ENCODE peak calls at places on chromosomes 5 and 9, in seven cellular contexts. One of them, this sample, is unnamed.
A peak's percentile ranks its signal among the peaks of the same experiment; 100 is the strongest.

GRCh38 chr9:34650816-34651215 is 1.2 kb upstream of the IL11RA start:
- DNase-seq in heart left ventricle: no peak
- DNase-seq in HepG2: no peak
- DNase-seq in effector memory CD4-positive, alpha-beta T cell: no peak
- DNase-seq in hepatocyte: no peak
- DNase-seq in HCT116: no peak
- DNase-seq in tibial nerve: no peak
- DNase-seq in this sample: no peak

GRCh38 chr9:69996947-69997346 is 46.7 kb upstream of the MAMDC2 start:
- DNase-seq in HepG2: no peak
- DNase-seq in HCT116: no peak
- DNase-seq in hepatocyte: peak; percentile 41
- DNase-seq in tibial nerve: peak; percentile 40
- DNase-seq in effector memory CD4-positive, alpha-beta T cell: no peak
- DNase-seq in heart left ventricle: no peak
- DNase-seq in this sample: no peak

GRCh38 chr9:37911271-37911681 is 7.3 kb upstream of the SLC25A51 start:
- DNase-seq in HCT116: no peak
- DNase-seq in HepG2: no peak
- DNase-seq in hepatocyte: no peak
- DNase-seq in heart left ventricle: no peak
- DNase-seq in effector memory CD4-positive, alpha-beta T cell: no peak
- DNase-seq in tibial nerve: no peak
- DNase-seq in this sample: no peak

GRCh38 chr5:86880785-86881492 is 263.2 kb downstream of the COX7C start:
- DNase-seq in effector memory CD4-positive, alpha-beta T cell: no peak
- DNase-seq in HepG2: peak; percentile 84
- DNase-seq in HCT116: peak; percentile 81
- DNase-seq in hepatocyte: peak; percentile 74
- DNase-seq in heart left ventricle: no peak
- DNase-seq in tibial nerve: peak; percentile 15
- DNase-seq in this sample: peak; percentile 50

GRCh38 chr5:143749581-143750204 is 62.3 kb upstream of the HMHB1 start:
- DNase-seq in effector memory CD4-positive, alpha-beta T cell: no peak
- DNase-seq in HepG2: peak; percentile 25
- DNase-seq in HCT116: no peak
- DNase-seq in tibial nerve: no peak
- DNase-seq in hepatocyte: peak; percentile 17
- DNase-seq in heart left ventricle: no peak
- DNase-seq in this sample: no peak

GRCh38 chr9:104144336-104144735 is 50.2 kb downstream of the SMC2 start:
- DNase-seq in hepatocyte: no peak
- DNase-seq in tibial nerve: no peak
- DNase-seq in effector memory CD4-positive, alpha-beta T cell: no peak
- DNase-seq in HCT116: no peak
- DNase-seq in heart left ventricle: no peak
- DNase-seq in HepG2: no peak
- DNase-seq in this sample: no peak

GRCh38 chr5:176870110-176870591 is 29.0 kb downstream of the HK3 start:
- DNase-seq in HepG2: peak; percentile 51
- DNase-seq in HCT116: peak; percentile 57
- DNase-seq in hepatocyte: peak; percentile 57
- DNase-seq in tibial nerve: no peak
- DNase-seq in heart left ventricle: no peak
- DNase-seq in effector memory CD4-positive, alpha-beta T cell: no peak
- DNase-seq in this sample: no peak

GRCh38 chr5:37249820-37250175 is 622 bp upstream of the CPLANE1 start:
- DNase-seq in tibial nerve: no peak
- DNase-seq in hepatocyte: no peak
- DNase-seq in HCT116: no peak
- DNase-seq in effector memory CD4-positive, alpha-beta T cell: no peak
- DNase-seq in heart left ventricle: no peak
- DNase-seq in HepG2: no peak
- DNase-seq in this sample: no peak

GRCh38 chr5:171980729-171981128 is 25.7 kb downstream of the FBXW11 start:
- DNase-seq in effector memory CD4-positive, alpha-beta T cell: no peak
- DNase-seq in hepatocyte: no peak
- DNase-seq in heart left ventricle: no peak
- DNase-seq in HCT116: no peak
- DNase-seq in tibial nerve: no peak
- DNase-seq in HepG2: no peak
- DNase-seq in this sample: no peak

GRCh38 chr9:16974436-16974835 is 104.0 kb upstream of the BNC2 start:
- DNase-seq in effector memory CD4-positive, alpha-beta T cell: no peak
- DNase-seq in heart left ventricle: no peak
- DNase-seq in HepG2: no peak
- DNase-seq in HCT116: no peak
- DNase-seq in hepatocyte: no peak
- DNase-seq in tibial nerve: no peak
- DNase-seq in this sample: no peak

GRCh38 chr5:42889311-42889933 is 77.7 kb upstream of the SELENOP start:
- DNase-seq in HCT116: peak; percentile 66
- DNase-seq in hepatocyte: peak; percentile 91
- DNase-seq in HepG2: peak; percentile 82
- DNase-seq in heart left ventricle: no peak
- DNase-seq in tibial nerve: peak; percentile 93
- DNase-seq in effector memory CD4-positive, alpha-beta T cell: peak; percentile 16
- DNase-seq in this sample: peak; percentile 48

GRCh38 chr9:98019098-98019497 is 36.0 kb downstream of the ANP32B start:
- DNase-seq in effector memory CD4-positive, alpha-beta T cell: no peak
- DNase-seq in HCT116: no peak
- DNase-seq in tibial nerve: no peak
- DNase-seq in hepatocyte: no peak
- DNase-seq in HepG2: no peak
- DNase-seq in heart left ventricle: no peak
- DNase-seq in this sample: no peak

GRCh38 chr5:52449506-52449905 is 338.2 kb upstream of the ITGA1 start:
- DNase-seq in effector memory CD4-positive, alpha-beta T cell: no peak
- DNase-seq in HCT116: no peak
- DNase-seq in hepatocyte: no peak
- DNase-seq in HepG2: no peak
- DNase-seq in heart left ventricle: no peak
- DNase-seq in tibial nerve: no peak
- DNase-seq in this sample: no peak

GRCh38 chr5:96176022-96176421 is 214.4 kb upstream of the ELL2 start:
- DNase-seq in HCT116: no peak
- DNase-seq in tibial nerve: no peak
- DNase-seq in heart left ventricle: no peak
- DNase-seq in effector memory CD4-positive, alpha-beta T cell: no peak
- DNase-seq in HepG2: no peak
- DNase-seq in hepatocyte: no peak
- DNase-seq in this sample: no peak

GRCh38 chr5:555058-555623 is 30.9 kb upstream of the SLC9A3 start:
- DNase-seq in HepG2: no peak
- DNase-seq in HCT116: no peak
- DNase-seq in effector memory CD4-positive, alpha-beta T cell: no peak
- DNase-seq in hepatocyte: no peak
- DNase-seq in tibial nerve: no peak
- DNase-seq in heart left ventricle: peak; percentile 46
- DNase-seq in this sample: no peak

GRCh38 chr9:17807670-17808282 is 228.9 kb downstream of the SH3GL2 start:
- DNase-seq in tibial nerve: no peak
- DNase-seq in HepG2: peak; percentile 23
- DNase-seq in effector memory CD4-positive, alpha-beta T cell: no peak
- DNase-seq in HCT116: no peak
- DNase-seq in hepatocyte: peak; percentile 50
- DNase-seq in heart left ventricle: no peak
- DNase-seq in this sample: no peak

GRCh38 chr5:107887587-107887986 is 216.8 kb upstream of the EFNA5 start:
- DNase-seq in HCT116: no peak
- DNase-seq in effector memory CD4-positive, alpha-beta T cell: no peak
- DNase-seq in heart left ventricle: no peak
- DNase-seq in tibial nerve: no peak
- DNase-seq in hepatocyte: no peak
- DNase-seq in HepG2: no peak
- DNase-seq in this sample: no peak

GRCh38 chr5:56819027-56819881 is 3.9 kb downstream of the MAP3K1 start:
- DNase-seq in HCT116: no peak
- DNase-seq in effector memory CD4-positive, alpha-beta T cell: no peak
- DNase-seq in tibial nerve: no peak
- DNase-seq in HepG2: no peak
- DNase-seq in hepatocyte: no peak
- DNase-seq in heart left ventricle: no peak
- DNase-seq in this sample: no peak

GRCh38 chr5:72138943-72139467 is 31.7 kb downstream of the MAP1B start:
- DNase-seq in HCT116: no peak
- DNase-seq in tibial nerve: no peak
- DNase-seq in hepatocyte: no peak
- DNase-seq in effector memory CD4-positive, alpha-beta T cell: no peak
- DNase-seq in heart left ventricle: no peak
- DNase-seq in HepG2: no peak
- DNase-seq in this sample: no peak

GRCh38 chr5:95664204-95664786 is 17.7 kb downstream of the RFESD start:
- DNase-seq in HCT116: peak; percentile 29
- DNase-seq in HepG2: peak; percentile 25
- DNase-seq in tibial nerve: peak; percentile 79
- DNase-seq in heart left ventricle: no peak
- DNase-seq in effector memory CD4-positive, alpha-beta T cell: no peak
- DNase-seq in hepatocyte: peak; percentile 49
- DNase-seq in this sample: peak; percentile 30

GRCh38 chr5:137843676-137844284 is 23.9 kb upstream of the MYOT start:
- DNase-seq in tibial nerve: no peak
- DNase-seq in effector memory CD4-positive, alpha-beta T cell: no peak
- DNase-seq in hepatocyte: no peak
- DNase-seq in HCT116: no peak
- DNase-seq in HepG2: no peak
- DNase-seq in heart left ventricle: no peak
- DNase-seq in this sample: no peak

GRCh38 chr9:114696814-114697544 is 15.0 kb upstream of the TEX48 start:
- DNase-seq in HepG2: no peak
- DNase-seq in heart left ventricle: no peak
- DNase-seq in HCT116: no peak
- DNase-seq in tibial nerve: no peak
- DNase-seq in hepatocyte: no peak
- DNase-seq in effector memory CD4-positive, alpha-beta T cell: no peak
- DNase-seq in this sample: no peak

GRCh38 chr9:8348756-8349155 is 549.2 kb upstream of the DMAC1 start:
- DNase-seq in heart left ventricle: no peak
- DNase-seq in hepatocyte: no peak
- DNase-seq in tibial nerve: no peak
- DNase-seq in effector memory CD4-positive, alpha-beta T cell: no peak
- DNase-seq in HepG2: no peak
- DNase-seq in HCT116: no peak
- DNase-seq in this sample: no peak

GRCh38 chr5:83583859-83584258 is 112.3 kb downstream of the VCAN start:
- DNase-seq in HepG2: no peak
- DNase-seq in heart left ventricle: no peak
- DNase-seq in effector memory CD4-positive, alpha-beta T cell: no peak
- DNase-seq in HCT116: no peak
- DNase-seq in tibial nerve: no peak
- DNase-seq in hepatocyte: no peak
- DNase-seq in this sample: no peak
- H3K27ac ChIP-seq in HepG2: no peak overlapping the region
- H3K27ac ChIP-seq in heart left ventricle: no peak overlapping the region
- H3K27ac ChIP-seq in effector memory CD4-positive, alpha-beta T cell: no peak overlapping the region
- H3K27ac ChIP-seq in HCT116: no peak overlapping the region
- H3K27ac ChIP-seq in tibial nerve: no peak overlapping the region
- H3K27ac ChIP-seq in hepatocyte: no peak overlapping the region
- H3K27ac ChIP-seq in this sample: no peak overlapping the region

DNA sequence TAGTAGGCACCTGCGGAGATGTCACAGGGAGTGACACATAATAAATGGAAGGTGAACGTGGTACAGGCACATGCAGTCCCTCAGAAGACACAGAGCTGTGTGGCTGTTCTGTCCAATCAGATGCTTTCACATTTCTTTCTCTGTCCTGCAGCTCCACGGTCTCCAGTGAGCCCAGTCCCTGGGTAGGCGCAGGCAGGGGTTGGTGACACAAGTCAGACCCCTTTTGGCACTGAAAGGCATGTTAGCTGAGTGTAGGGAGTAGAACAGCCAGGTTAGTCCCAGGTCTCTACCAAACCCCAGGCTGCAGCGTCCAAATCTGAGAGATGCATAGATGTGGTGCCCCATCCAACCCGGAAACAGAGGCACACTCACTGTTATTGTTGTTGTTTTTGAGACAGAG is 2.8 kb downstream of the SLC31A2 start:
- DNase-seq in HepG2: no peak
- DNase-seq in tibial nerve: no peak
- DNase-seq in heart left ventricle: no peak
- DNase-seq in HCT116: no peak
- DNase-seq in hepatocyte: no peak
- DNase-seq in effector memory CD4-positive, alpha-beta T cell: no peak
- DNase-seq in this sample: no peak
- H3K4me1 ChIP-seq in HepG2: peaks cover 55% of the 10 kb centered on the region
- H3K4me1 ChIP-seq in tibial nerve: peaks cover 35% of the 10 kb centered on the region
- H3K4me1 ChIP-seq in heart left ventricle: peaks cover 11% of the 10 kb centered on the region
- H3K4me1 ChIP-seq in HCT116: peaks cover 23% of the 10 kb centered on the region
- H3K4me1 ChIP-seq in hepatocyte: peaks cover 7% of the 10 kb centered on the region
- H3K4me1 ChIP-seq in effector memory CD4-positive, alpha-beta T cell: peaks cover 12% of the 10 kb centered on the region
- H3K4me1 ChIP-seq in this sample: peaks cover 38% of the 10 kb centered on the region

DNA sequence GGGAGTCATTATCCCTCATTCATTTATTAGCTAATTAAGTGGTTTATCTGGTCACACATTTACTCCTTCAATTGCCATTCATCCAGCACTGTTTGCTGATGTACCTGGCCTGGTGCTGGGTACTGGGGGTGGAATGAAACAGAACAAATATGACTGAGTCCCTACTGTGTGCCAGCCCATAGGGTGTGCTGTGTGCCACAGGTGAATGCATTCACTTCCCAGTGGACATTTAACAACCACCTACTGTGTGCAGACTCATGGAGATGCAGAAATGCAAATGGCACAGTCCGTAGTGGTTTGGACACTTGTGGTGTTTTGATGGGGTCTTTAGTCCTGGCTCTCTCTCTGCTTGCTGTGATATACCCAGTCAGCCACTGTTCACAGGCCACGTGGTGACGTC is 10.5 kb downstream of the NEK6 start:
- DNase-seq in HepG2: no peak
- DNase-seq in hepatocyte: no peak
- DNase-seq in heart left ventricle: no peak
- DNase-seq in HCT116: no peak
- DNase-seq in tibial nerve: no peak
- DNase-seq in effector memory CD4-positive, alpha-beta T cell: no peak
- DNase-seq in this sample: no peak
- H3K27ac ChIP-seq in HepG2: no peak overlapping the region
- H3K27ac ChIP-seq in hepatocyte: no peak overlapping the region
- H3K27ac ChIP-seq in heart left ventricle: no peak overlapping the region
- H3K27ac ChIP-seq in HCT116: no peak overlapping the region
- H3K27ac ChIP-seq in tibial nerve: peak overlapping the region; percentile 87
- H3K27ac ChIP-seq in effector memory CD4-positive, alpha-beta T cell: no peak overlapping the region
- H3K27ac ChIP-seq in this sample: no peak overlapping the region

DNA sequence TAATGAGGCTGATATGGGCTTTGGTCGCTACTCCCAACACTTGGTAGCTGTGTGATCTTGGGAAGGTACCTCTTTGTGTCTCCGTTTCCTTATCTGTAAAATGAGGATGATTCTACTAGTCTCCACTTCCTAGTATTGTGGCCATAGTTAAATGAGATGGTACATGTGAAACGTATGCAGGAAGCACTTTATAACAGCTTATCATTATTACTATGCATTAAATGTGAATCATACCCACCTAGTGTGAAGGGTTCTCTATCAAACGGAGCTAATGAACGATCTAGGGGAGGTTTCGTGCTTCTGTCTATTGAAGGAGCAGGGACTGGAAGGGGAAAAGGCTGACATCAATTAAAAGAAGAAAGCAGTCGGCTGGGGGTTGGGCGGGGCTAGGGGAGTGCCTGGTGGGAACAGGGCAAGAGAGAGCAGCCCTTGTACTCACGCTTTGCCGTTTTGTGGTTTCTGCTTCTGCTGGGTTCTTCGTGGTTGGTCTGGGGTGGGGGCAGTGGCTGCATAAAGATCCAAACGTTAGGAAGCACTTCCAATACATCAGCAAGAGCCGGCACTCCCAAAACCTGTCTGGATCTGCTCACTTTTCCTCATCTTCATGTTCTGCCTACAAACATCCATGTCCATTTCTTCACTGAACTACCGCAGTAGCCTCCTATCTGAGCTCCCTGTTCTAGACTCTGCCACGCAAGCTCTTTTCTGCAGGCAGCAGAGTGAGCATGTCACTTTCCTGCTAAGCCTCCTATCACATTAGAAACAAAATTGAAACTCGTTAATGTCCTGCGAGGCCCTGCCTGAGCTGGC is 30.8 kb downstream of the LCP2 start:
- DNase-seq in hepatocyte: no peak
- DNase-seq in heart left ventricle: no peak
- DNase-seq in HCT116: no peak
- DNase-seq in effector memory CD4-positive, alpha-beta T cell: peak; percentile 37
- DNase-seq in HepG2: no peak
- DNase-seq in tibial nerve: no peak
- DNase-seq in this sample: no peak
- H3K4me1 ChIP-seq in hepatocyte: peaks cover 5% of the 10 kb centered on the region
- H3K4me1 ChIP-seq in heart left ventricle: no peaks in the 10 kb centered on the region
- H3K4me1 ChIP-seq in HCT116: no peaks in the 10 kb centered on the region
- H3K4me1 ChIP-seq in effector memory CD4-positive, alpha-beta T cell: peaks cover 71% of the 10 kb centered on the region
- H3K4me1 ChIP-seq in HepG2: no peaks in the 10 kb centered on the region
- H3K4me1 ChIP-seq in tibial nerve: peaks cover 19% of the 10 kb centered on the region
- H3K4me1 ChIP-seq in this sample: peaks cover 97% of the 10 kb centered on the region

This sample was measured in CD4-positive, alpha-beta memory T cell.